ENCODE peak calls at places on chromosomes 13 and 19, in five cellular contexts. F, T, W, M and C are unnamed samples.
A peak's percentile ranks its signal among the peaks of the same experiment; 100 is the strongest.

GRCh38 chr13:113937497-113938140 is 36.3 kb downstream of the C13orf46 start:
- DNase-seq in W (no peak), F (no peak), M (no peak), T (no peak), C (no peak)

GRCh38 chr13:79688741-79689140 is 207.8 kb downstream of the NDFIP2 start:
- DNase-seq in F (no peak), M (no peak), T (no peak), W (no peak), C (no peak)

GRCh38 chr19:37893845-37894575 is 12.4 kb downstream of the WDR87 start:
- DNase-seq in F (no peak), T (no peak), M (no peak), W (no peak), C (no peak)

GRCh38 chr19:7561229-7561806 is 25.8 kb downstream of the PNPLA6 start:
- DNase-seq in M (no peak), F (no peak), W (no peak), T (no peak), C (no peak)

GRCh38 chr13:48930933-48931332 is 44.8 kb upstream of the FNDC3A start:
- DNase-seq in F (no peak), T (no peak), M (no peak), W (no peak), C (no peak)

GRCh38 chr19:11423804-11424318 is 4.7 kb upstream of the RGL3 start:
- DNase-seq in M (no peak), W (no peak), F (no peak), T (no peak), C (no peak)

GRCh38 chr13:111217661-111218060 is 102.6 kb downstream of the ARHGEF7 start:
- DNase-seq in T (no peak), W (no peak), M (no peak), F (no peak), C (no peak)

GRCh38 chr13:103443604-103444003 is 377.4 kb upstream of the SLC10A2 start:
- DNase-seq in T (no peak), W (no peak), F (no peak), M (no peak), C (no peak)

GRCh38 chr19:14366529-14366928 is 14.7 kb upstream of the ADGRE5 start:
- DNase-seq in T (peak; percentile 40), F (peak; percentile 76), W (peak; percentile 88), M (peak; percentile 65), C (peak; percentile 63)

GRCh38 chr19:11265785-11266236 is 3.5 kb upstream of the DOCK6 start:
- DNase-seq in W (peak; percentile 92), T (no peak), F (peak; percentile 52), M (no peak), C (no peak)

GRCh38 chr19:17879466-17879865 is 7.7 kb downstream of the SLC5A5 start:
- DNase-seq in M (no peak), F (no peak), W (no peak), T (no peak), C (no peak)

GRCh38 chr19:2578391-2578826 is 102.5 kb downstream of the GADD45B start:
- DNase-seq in T (no peak), M (peak; percentile 73), F (no peak), W (no peak), C (peak; percentile 18)

GRCh38 chr19:45070861-45071544 is 5.3 kb downstream of the ZNF296 start:
- DNase-seq in T (no peak), W (no peak), F (no peak), M (no peak), C (no peak)

GRCh38 chr13:73572824-73573223 is 514.0 kb downstream of the KLF5 start:
- DNase-seq in T (no peak), M (no peak), W (no peak), F (no peak), C (no peak)

GRCh38 chr13:64371045-64371444 is 2859.1 kb downstream of the PCDH9 start:
- DNase-seq in M (no peak), W (peak; percentile 45), F (no peak), T (no peak), C (peak; percentile 42)

GRCh38 chr19:39401549-39402416 is 4.9 kb upstream of the ZFP36 start:
- DNase-seq in T (no peak), M (peak; percentile 83), W (peak; percentile 97), F (no peak), C (peak; percentile 81)

GRCh38 chr13:94239135-94239534 is 240.3 kb downstream of the DCT start:
- DNase-seq in F (no peak), T (no peak), M (no peak), W (peak; percentile 8), C (peak; percentile 47)

GRCh38 chr13:44523176-44524017 is 52.7 kb downstream of the TSC22D1 start:
- DNase-seq in W (peak; percentile 95), M (no peak), F (peak; percentile 68), T (no peak), C (peak; percentile 79)

GRCh38 chr19:52584686-52585085 is 14.6 kb downstream of the ZNF701 start:
- DNase-seq in F (no peak), T (no peak), M (no peak), W (no peak), C (no peak)
- H3K4me3 ChIP-seq in F (no peak overlapping the region), T (no peak overlapping the region), M (no peak overlapping the region), W (no peak overlapping the region), C (no peak overlapping the region)

GRCh38 chr13:98869408-98870090 is 108.3 kb downstream of the DOCK9 start:
- DNase-seq in M (no peak), W (peak; percentile 25), T (no peak), F (no peak), C (no peak)

GRCh38 chr13:98871727-98872126 is 106.1 kb downstream of the DOCK9 start:
- DNase-seq in F (no peak), T (no peak), M (no peak), W (no peak), C (no peak)

GRCh38 chr13:98868932-98869331 is 108.9 kb downstream of the DOCK9 start:
- DNase-seq in T (no peak), F (no peak), W (no peak), M (no peak), C (no peak)

GRCh38 chr13:98866882-98867281 is 111.0 kb downstream of the DOCK9 start:
- DNase-seq in F (no peak), M (no peak), W (no peak), T (no peak), C (no peak)
- TF ChIP-seq CTCF in F (no peak), M (no peak), W (no peak), T (peak; percentile 20), C (no peak)

DNA sequence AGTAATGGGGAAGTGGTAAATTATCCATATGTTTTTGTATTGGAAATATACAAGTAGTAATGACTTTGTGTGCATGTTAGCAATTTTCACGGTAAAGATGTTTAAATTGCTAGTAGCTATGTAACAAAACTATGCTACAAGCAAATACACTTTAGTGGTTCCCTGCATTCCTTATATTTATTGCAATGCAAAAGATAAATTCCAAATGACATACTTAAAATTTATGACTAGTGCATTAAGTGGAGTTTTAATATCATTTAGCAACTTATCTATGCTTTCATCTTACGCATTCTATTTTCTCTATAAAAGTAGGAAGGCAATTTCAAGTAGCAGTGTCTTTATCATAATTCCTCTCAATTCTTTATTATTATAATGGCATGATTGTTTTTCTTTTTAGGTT is 482.8 kb downstream of the SLITRK5 start:
- DNase-seq in M (no peak), W (no peak), T (no peak), F (no peak), C (no peak)
- H3K36me3 ChIP-seq in M (no peaks in the 10 kb centered on the region), W (no peaks in the 10 kb centered on the region), T (no peaks in the 10 kb centered on the region), F (no peaks in the 10 kb centered on the region), C (no peaks in the 10 kb centered on the region)

GRCh38 chr13:107450931-107451330 is 764.4 kb downstream of the LIG4 start:
- DNase-seq in T (peak; percentile 16), F (no peak), M (no peak), W (no peak), C (peak; percentile 94)
- H3K4me3 ChIP-seq in T (peak overlapping the region; percentile 50), F (no peak overlapping the region), M (no peak overlapping the region), W (no peak overlapping the region), C (no peak overlapping the region)

DNA sequence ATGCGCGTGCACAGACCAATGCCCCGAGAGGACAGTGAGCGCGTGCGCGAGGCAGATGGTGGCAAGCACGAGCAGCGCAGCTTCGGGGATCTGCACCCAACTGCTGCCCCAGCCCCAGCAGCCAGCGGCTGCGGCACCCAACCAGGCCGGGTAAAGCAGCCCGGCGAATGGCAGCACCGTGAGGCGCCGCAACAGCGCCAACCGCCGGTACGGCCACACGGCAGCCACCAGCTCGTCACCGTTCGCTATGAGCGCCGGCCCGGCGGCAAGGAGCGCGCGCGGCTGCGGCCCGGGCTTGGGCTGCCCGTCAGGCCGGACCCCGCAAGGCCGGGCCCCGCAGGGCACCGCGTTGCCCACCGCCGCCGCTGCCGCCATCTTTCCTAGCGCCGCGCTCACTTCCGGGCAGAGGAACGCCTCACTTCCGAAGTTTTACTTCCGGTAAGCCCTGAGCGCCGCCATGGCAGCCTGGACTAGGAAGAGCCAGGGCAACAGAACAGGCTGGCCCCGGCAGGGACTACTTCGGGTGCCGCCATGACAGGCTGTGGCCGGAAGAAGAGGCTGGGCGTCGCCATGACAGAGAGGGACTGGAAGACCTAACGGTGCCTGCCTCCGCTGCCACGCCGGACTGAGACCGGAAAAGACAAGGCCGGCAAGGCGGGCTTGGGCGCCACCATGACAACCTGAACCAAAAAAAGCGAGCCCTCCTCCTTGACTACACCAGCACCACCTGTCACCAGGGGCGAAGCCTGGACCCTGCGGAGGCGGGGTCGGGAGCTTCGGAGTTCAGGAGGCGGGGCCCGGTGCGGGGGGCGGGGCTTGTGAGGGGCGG is at the start of gene ATP13A1:
- DNase-seq in W (peak; percentile 94), F (peak; percentile 69), M (peak; percentile 97), T (peak; percentile 90), C (peak; percentile 86)
- TF ChIP-seq CTCF in W (peak; percentile 36), F (no peak), M (peak; percentile 38), T (peak; percentile 12), C (no peak)